ENCODE peak calls at places on chromosomes 3 and 15, in five cellular contexts. W is NT2/D1, B is Peyer's patch, J is tibial artery, U is endothelial cell of umbilical vein. A is an unnamed sample.

GRCh38 chr3:196998966-196999760 is 30.5 kb downstream of the MELTF start:
- DNase-seq in W (no peak), B (no peak), J (peak), U (no peak), A (no peak)

GRCh38 chr15:78049691-78050440 is 27.6 kb downstream of the TBC1D2B start:
- DNase-seq in W (no peak), B (peak), J (peak), U (no peak), A (no peak)

GRCh38 chr3:192408007-192408655 is 319.2 kb downstream of the FGF12 start:
- DNase-seq in W (no peak), B (no peak), J (peak), U (peak), A (peak)

GRCh38 chr3:128285925-128286275 is 132.6 kb downstream of the EEFSEC start:
- DNase-seq in W (no peak), B (no peak), J (no peak), U (no peak), A (no peak)

GRCh38 chr3:25576836-25577454 is 87.8 kb downstream of the TOP2B start:
- DNase-seq in W (no peak), B (no peak), J (no peak), U (no peak), A (no peak)

GRCh38 chr3:2713923-2714322 is 396.3 kb downstream of the IL5RA start:
- DNase-seq in W (no peak), B (no peak), J (no peak), U (no peak), A (no peak)

GRCh38 chr3:31305324-31305723 is 227.4 kb upstream of the STT3B start:
- DNase-seq in W (no peak), B (no peak), J (no peak), U (no peak), A (no peak)

GRCh38 chr15:60552224-60552623 is 73.3 kb upstream of the ICE2 start:
- DNase-seq in W (no peak), B (no peak), J (no peak), U (no peak), A (no peak)

GRCh38 chr15:77620297-77620696 is 12.4 kb downstream of the LINGO1 start:
- DNase-seq in W (no peak), B (no peak), J (no peak), U (no peak), A (no peak)

GRCh38 chr3:47409688-47410416 is 29.0 kb downstream of the PTPN23 start:
- DNase-seq in W (no peak), B (no peak), J (no peak), U (no peak), A (no peak)

GRCh38 chr3:18469775-18470174 is 44.6 kb upstream of the SATB1 start:
- DNase-seq in W (no peak), B (no peak), J (no peak), U (no peak), A (no peak)

GRCh38 chr15:98085003-98085639 is 124.6 kb downstream of the ARRDC4 start:
- DNase-seq in W (peak), B (no peak), J (no peak), U (peak), A (peak)

GRCh38 chr3:100268986-100269385 is 8.2 kb downstream of the TBC1D23 start:
- DNase-seq in W (no peak), B (no peak), J (no peak), U (no peak), A (no peak)

GRCh38 chr3:181698263-181698944 is 13.3 kb upstream of the SOX2 start:
- DNase-seq in W (no peak), B (no peak), J (no peak), U (no peak), A (no peak)

GRCh38 chr3:165459111-165459510 is 262.9 kb upstream of the SLITRK3 start:
- DNase-seq in W (no peak), B (no peak), J (no peak), U (no peak), A (no peak)

GRCh38 chr3:14412831-14413380 is 10.5 kb downstream of the SLC6A6 start:
- DNase-seq in W (no peak), B (no peak), J (no peak), U (no peak), A (no peak)

GRCh38 chr3:112751564-112751963 is 95.1 kb downstream of the CD200R1L start:
- DNase-seq in W (no peak), B (no peak), J (no peak), U (peak), A (no peak)

GRCh38 chr3:81249540-81250029 is 511.9 kb downstream of the GBE1 start:
- DNase-seq in W (no peak), B (no peak), J (no peak), U (peak), A (no peak)